ENCODE peak calls at places on chromosome 20, in five cellular contexts. J is psoas muscle; L is CD8-positive, alpha-beta T cell; U is neural progenitor cell; Y is WTC11. Q is an unnamed sample.

GRCh38 chr20:48159156-48159971 is 374.1 kb upstream of the SULF2 start:
- DNase-seq in U (no peak), J (no peak), L (no peak), Y (no peak), Q (no peak)

GRCh38 chr20:44780226-44780625 is 30.1 kb downstream of the RIMS4 start:
- DNase-seq in J (no peak), Y (peak), L (peak), U (peak), Q (peak)

GRCh38 chr20:25984933-25985332 is 288.3 kb upstream of the ZNF337 start:
- DNase-seq in J (peak), Y (no peak), U (no peak), L (peak), Q (peak)

GRCh38 chr20:1177680-1178079 is 7.1 kb downstream of the TMEM74B start:
- DNase-seq in U (peak), L (no peak), Y (peak), J (no peak), Q (peak)

GRCh38 chr20:11902264-11902663 is 15.4 kb upstream of the BTBD3 start:
- DNase-seq in L (no peak), J (no peak), Y (no peak), U (no peak), Q (peak)

GRCh38 chr20:52047811-52048302 is 143.7 kb downstream of the ZFP64 start:
- DNase-seq in Y (no peak), L (peak), U (peak), J (no peak), Q (peak)

GRCh38 chr20:34954905-34955231 is 738 bp downstream of the GSS start:
- DNase-seq in J (peak), Y (peak), L (no peak), U (no peak), Q (peak)

GRCh38 chr20:48217191-48217590 is 431.9 kb upstream of the SULF2 start:
- DNase-seq in Y (no peak), J (no peak), U (no peak), L (no peak), Q (no peak)

GRCh38 chr20:458766-459165 is 3.6 kb downstream of the TBC1D20 start:
- DNase-seq in J (no peak), U (no peak), Y (no peak), L (no peak), Q (no peak)

GRCh38 chr20:59123011-59123676 is 40.5 kb upstream of the ZNF831 start:
- DNase-seq in Y (no peak), U (no peak), L (peak), J (no peak), Q (no peak)

GRCh38 chr20:33803921-33804337 is 7.2 kb upstream of the CHMP4B start:
- DNase-seq in Y (no peak), L (no peak), U (no peak), J (no peak), Q (peak)

GRCh38 chr20:57056651-57057050 is 209.8 kb downstream of the BMP7 start:
- DNase-seq in U (no peak), L (no peak), J (no peak), Y (no peak), Q (no peak)

GRCh38 chr20:2984028-2984501 is 59.4 kb upstream of the GNRH2 start:
- DNase-seq in L (no peak), U (no peak), Y (no peak), J (no peak), Q (no peak)

GRCh38 chr20:39292193-39292736 is 330.1 kb downstream of the DHX35 start:
- DNase-seq in J (no peak), Y (no peak), L (no peak), U (no peak), Q (no peak)

GRCh38 chr20:45946149-45946970 is 11.9 kb downstream of the PCIF1 start:
- DNase-seq in L (peak), U (no peak), Y (no peak), J (peak), Q (peak)

GRCh38 chr20:11675920-11676617 is 241.6 kb upstream of the BTBD3 start:
- DNase-seq in U (peak), L (no peak), Y (no peak), J (no peak), Q (no peak)

GRCh38 chr20:59784365-59785117 is 148.9 kb downstream of the SYCP2 start:
- DNase-seq in Y (no peak), J (no peak), L (no peak), U (no peak), Q (no peak)

GRCh38 chr20:1272368-1273155 is 6.5 kb downstream of the SNPH start:
- DNase-seq in Y (no peak), L (no peak), J (no peak), U (no peak), Q (no peak)

GRCh38 chr20:54470697-54471096 is 4.7 kb upstream of the DOK5 start:
- DNase-seq in L (no peak), U (no peak), Y (no peak), J (no peak), Q (no peak)

GRCh38 chr20:45044084-45044573 is 56.8 kb downstream of the KCNS1 start:
- DNase-seq in Y (no peak), L (peak), J (no peak), U (peak), Q (peak)

GRCh38 chr20:61886721-61887658 is 178.7 kb downstream of the TAF4 start:
- DNase-seq in L (peak), J (peak), U (peak), Y (peak), Q (peak)

GRCh38 chr20:17543531-17543961 is 12.4 kb upstream of the BFSP1 start:
- DNase-seq in J (no peak), U (no peak), L (no peak), Y (no peak), Q (peak)

GRCh38 chr20:15419856-15420255 is 1082.4 kb upstream of the FLRT3 start:
- DNase-seq in J (no peak), Y (no peak), U (no peak), L (no peak), Q (no peak)

GRCh38 chr20:46501961-46502360 is 11.4 kb downstream of the ZNF334 start:
- DNase-seq in Y (no peak), U (no peak), L (no peak), J (no peak), Q (no peak)

GRCh38 chr20:2385496-2385895 is 4.8 kb downstream of the TGM6 start:
- DNase-seq in J (no peak), U (no peak), Y (no peak), L (no peak), Q (no peak)

GRCh38 chr20:63217706-63218105 is 1.8 kb upstream of the YTHDF1 start:
- DNase-seq in L (no peak), J (no peak), U (no peak), Y (no peak), Q (no peak)

GRCh38 chr20:24116611-24117010 is 128.0 kb upstream of the GGTLC1 start:
- DNase-seq in Y (no peak), J (no peak), L (no peak), U (no peak), Q (no peak)

GRCh38 chr20:24109537-24109936 is 121.0 kb upstream of the GGTLC1 start:
- DNase-seq in L (no peak), J (no peak), Y (no peak), U (no peak), Q (no peak)

GRCh38 chr20:24111858-24112257 is 123.3 kb upstream of the GGTLC1 start:
- DNase-seq in J (no peak), Y (no peak), U (no peak), L (no peak), Q (no peak)

GRCh38 chr20:24109008-24109407 is 120.4 kb upstream of the GGTLC1 start:
- DNase-seq in U (no peak), J (no peak), Y (no peak), L (peak), Q (no peak)

DNA sequence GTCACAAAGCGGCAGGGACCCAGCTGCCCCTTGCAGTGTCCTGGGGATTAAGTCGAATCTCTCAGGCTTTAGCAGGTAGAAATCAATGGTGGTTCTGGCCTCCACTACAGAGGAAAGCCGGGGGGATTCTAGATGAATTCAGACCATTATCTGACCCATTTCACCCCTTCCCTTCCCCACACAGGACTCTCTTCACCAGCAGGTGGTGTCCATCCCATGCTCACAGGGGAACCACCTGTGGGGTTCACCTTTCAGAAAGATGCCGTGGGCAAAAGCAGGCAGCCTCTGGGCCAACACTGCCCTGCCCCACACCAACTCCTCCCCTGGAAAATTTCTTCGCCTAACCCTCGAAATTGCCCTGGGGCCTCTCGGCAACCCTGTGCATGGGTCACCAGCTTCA is 123.8 kb upstream of the GGTLC1 start:
- DNase-seq in J (no peak), U (no peak), Y (no peak), L (no peak), Q (no peak)
- TF ChIP-seq CTCF in J (no peak), U (no peak), Y (no peak), L (no peak), Q (no peak)

GRCh38 chr20:53190225-53190624 is 218.1 kb downstream of the TSHZ2 start:
- DNase-seq in U (no peak), J (no peak), Y (no peak), L (no peak), Q (no peak)
- TF ChIP-seq CTCF in U (no peak), J (no peak), Y (no peak), L (no peak), Q (no peak)

GRCh38 chr20:23058240-23058639 is 8.8 kb upstream of the THBD start:
- DNase-seq in L (no peak), U (no peak), J (no peak), Y (no peak), Q (no peak)
- TF ChIP-seq CTCF in L (no peak), U (no peak), J (peak), Y (no peak), Q (no peak)

GRCh38 chr20:50642288-50642803 is 49.0 kb downstream of the RIPOR3 start:
- DNase-seq in U (peak), J (no peak), L (no peak), Y (peak), Q (peak)

GRCh38 chr20:50648651-50649050 is 42.7 kb downstream of the RIPOR3 start:
- DNase-seq in Y (no peak), J (no peak), L (no peak), U (no peak), Q (no peak)

GRCh38 chr20:50649587-50649986 is 41.8 kb downstream of the RIPOR3 start:
- DNase-seq in U (no peak), J (peak), L (no peak), Y (no peak), Q (no peak)

GRCh38 chr20:50645253-50646068 is 45.9 kb downstream of the RIPOR3 start:
- DNase-seq in J (peak), Y (peak), U (peak), L (no peak), Q (peak)

GRCh38 chr20:50646483-50646996 is 44.8 kb downstream of the RIPOR3 start:
- DNase-seq in Y (no peak), U (no peak), J (no peak), L (no peak), Q (peak)
- TF ChIP-seq CTCF in Y (peak), U (no peak), J (peak), L (no peak), Q (peak)